ENCODE peak calls at places on chromosome 16, in seven cellular contexts. W is GM04503, G is A549, S is naive B cell, L is Calu3, K is fibroblast of mammary gland, O is astrocyte of the cerebellum. N is an unnamed sample.

GRCh38 chr16:20915733-20916132 is 15.2 kb downstream of the LYRM1 start:
- DNase-seq in W (no peak), G (no peak), S (no peak), L (no peak), K (no peak), O (no peak), N (no peak)

GRCh38 chr16:7344806-7345416 is 12.3 kb downstream of the RBFOX1 start:
- DNase-seq in W (no peak), G (no peak), S (no peak), L (no peak), K (no peak), O (no peak), N (no peak)

GRCh38 chr16:63890072-63890471 is 1231.8 kb downstream of the CDH11 start:
- DNase-seq in W (no peak), G (no peak), S (no peak), L (no peak), K (peak; percentile 31), O (peak; percentile 70), N (no peak)

GRCh38 chr16:50455288-50455845 is 86.6 kb upstream of the BRD7 start:
- DNase-seq in W (no peak), G (no peak), S (no peak), L (no peak), K (no peak), O (no peak), N (no peak)

GRCh38 chr16:1338119-1338730 is 4.8 kb downstream of the BAIAP3 start:
- DNase-seq in W (no peak), G (peak; percentile 50), S (no peak), L (peak; percentile 90), K (no peak), O (no peak), N (no peak)

GRCh38 chr16:85041184-85041928 is 13.8 kb downstream of the KIAA0513 start:
- DNase-seq in W (no peak), G (no peak), S (no peak), L (no peak), K (no peak), O (no peak), N (no peak)

GRCh38 chr16:3004781-3005284 is 7.9 kb upstream of the CLDN9 start:
- DNase-seq in W (no peak), G (peak; percentile 36), S (no peak), L (peak; percentile 76), K (no peak), O (no peak), N (no peak)

GRCh38 chr16:11316331-11317015 is 28.8 kb upstream of the RMI2 start:
- DNase-seq in W (no peak), G (no peak), S (no peak), L (no peak), K (no peak), O (no peak), N (no peak)

GRCh38 chr16:13982446-13982845 is 62.5 kb downstream of the ERCC4 start:
- DNase-seq in W (no peak), G (no peak), S (no peak), L (no peak), K (no peak), O (peak; percentile 87), N (no peak)

GRCh38 chr16:80974649-80975376 is 31.9 kb downstream of the CMC2 start:
- DNase-seq in W (no peak), G (no peak), S (no peak), L (no peak), K (peak; percentile 6), O (no peak), N (no peak)

GRCh38 chr16:56263711-56264608 is 72.7 kb downstream of the GNAO1 start:
- DNase-seq in W (no peak), G (no peak), S (no peak), L (no peak), K (no peak), O (no peak), N (no peak)

GRCh38 chr16:56726926-56727325 is 3.0 kb upstream of the NUP93 start:
- DNase-seq in W (no peak), G (no peak), S (no peak), L (no peak), K (no peak), O (no peak), N (no peak)

GRCh38 chr16:86337581-86338402 is 172.5 kb upstream of the FOXF1 start:
- DNase-seq in W (no peak), G (no peak), S (no peak), L (no peak), K (no peak), O (no peak), N (no peak)

GRCh38 chr16:75109732-75110243 is 6.8 kb downstream of the LDHD start:
- DNase-seq in W (no peak), G (no peak), S (no peak), L (peak; percentile 50), K (no peak), O (no peak), N (no peak)

GRCh38 chr16:27539636-27540035 is 10.1 kb downstream of the GTF3C1 start:
- DNase-seq in W (no peak), G (no peak), S (no peak), L (no peak), K (no peak), O (no peak), N (no peak)

GRCh38 chr16:12095275-12096161 is 119.0 kb downstream of the SNX29 start:
- DNase-seq in W (peak; percentile 26), G (peak; percentile 50), S (peak; percentile 36), L (peak; percentile 76), K (peak; percentile 55), O (peak; percentile 53), N (no peak)

GRCh38 chr16:58087209-58087913 is 41.8 kb downstream of the CFAP20 start:
- DNase-seq in W (no peak), G (no peak), S (no peak), L (no peak), K (no peak), O (no peak), N (no peak)

GRCh38 chr16:2156025-2156848 is 655 bp downstream of the TRAF7 start:
- DNase-seq in W (no peak), G (no peak), S (no peak), L (no peak), K (peak; percentile 82), O (no peak), N (no peak)

GRCh38 chr16:64088838-64089237 is 1033.0 kb downstream of the CDH11 start:
- DNase-seq in W (no peak), G (no peak), S (no peak), L (no peak), K (no peak), O (no peak), N (no peak)

GRCh38 chr16:65547799-65548446 is 426.1 kb upstream of the CDH11 start:
- DNase-seq in W (peak; percentile 90), G (no peak), S (no peak), L (no peak), K (peak; percentile 89), O (peak; percentile 99), N (peak; percentile 60)

GRCh38 chr16:76656951-76657498 is 379.8 kb downstream of the CNTNAP4 start:
- DNase-seq in W (no peak), G (no peak), S (no peak), L (no peak), K (no peak), O (no peak), N (no peak)

GRCh38 chr16:27238016-27238587 is 30.5 kb downstream of the NSMCE1 start:
- DNase-seq in W (no peak), G (no peak), S (peak; percentile 47), L (no peak), K (no peak), O (no peak), N (no peak)

N was measured in retinal pigment epithelial cell.